ENCODE peak calls at places on chromosomes 5 and 9, in nine cellular contexts. B, J, G, E, I, X, S, Y and F are unnamed samples. For H3K4me1, the result is how much of the 10 kb centered on the place peaks cover.

GRCh38 chr5:143316844-143317631 is 86.4 kb downstream of the NR3C1 start:
- DNase-seq in B (no peak), J (no peak), G (no peak), E (peak), I (no peak), X (no peak), S (no peak), Y (no peak), F (no peak)

GRCh38 chr9:112271466-112272098 is 61.8 kb downstream of the PTBP3 start:
- DNase-seq in B (no peak), J (no peak), G (no peak), E (no peak), I (no peak), X (no peak), S (peak), Y (no peak), F (no peak)

GRCh38 chr5:172860520-172861443 is 26.7 kb downstream of the ERGIC1 start:
- DNase-seq in B (no peak), J (peak), G (peak), E (no peak), I (no peak), X (peak), S (peak), Y (peak), F (no peak)

GRCh38 chr9:33287087-33287490 is 3.2 kb upstream of the NFX1 start:
- DNase-seq in B (no peak), J (peak), G (no peak), E (peak), I (no peak), X (peak), S (peak), Y (no peak), F (no peak)

GRCh38 chr5:43839218-43839617 is 236.2 kb downstream of the NNT start:
- DNase-seq in B (no peak), J (no peak), G (no peak), E (no peak), I (no peak), X (no peak), S (peak), Y (no peak), F (no peak)

GRCh38 chr9:101018391-101018990 is 10.0 kb upstream of the PLPPR1 start:
- DNase-seq in B (no peak), J (no peak), G (peak), E (no peak), I (no peak), X (no peak), S (no peak), Y (no peak), F (no peak)

GRCh38 chr9:81634915-81635516 is 54.3 kb downstream of the TLE1 start:
- DNase-seq in B (no peak), J (no peak), G (no peak), E (no peak), I (no peak), X (no peak), S (peak), Y (no peak), F (no peak)

GRCh38 chr9:27227192-27227591 is 69.8 kb downstream of the EQTN start:
- DNase-seq in B (no peak), J (no peak), G (no peak), E (no peak), I (no peak), X (no peak), S (peak), Y (no peak), F (no peak)

GRCh38 chr5:102531506-102531905 is 32.7 kb upstream of the SLCO6A1 start:
- DNase-seq in B (no peak), J (no peak), G (no peak), E (no peak), I (no peak), X (no peak), S (no peak), Y (no peak), F (no peak)

GRCh38 chr9:89872913-89873707 is 268.3 kb downstream of the GADD45G start:
- DNase-seq in B (no peak), J (peak), G (no peak), E (no peak), I (no peak), X (no peak), S (no peak), Y (peak), F (no peak)

GRCh38 chr5:91018185-91018584 is 364.9 kb downstream of the ARRDC3 start:
- DNase-seq in B (no peak), J (peak), G (no peak), E (no peak), I (no peak), X (no peak), S (peak), Y (no peak), F (no peak)

GRCh38 chr5:7881091-7881490 is 12.1 kb downstream of the MTRR start:
- DNase-seq in B (no peak), J (no peak), G (no peak), E (no peak), I (no peak), X (no peak), S (no peak), Y (no peak), F (no peak)

GRCh38 chr9:114078781-114079156 is 669 bp upstream of the AMBP start:
- DNase-seq in B (no peak), J (no peak), G (no peak), E (no peak), I (no peak), X (no peak), S (no peak), Y (no peak), F (no peak)

GRCh38 chr5:40654377-40655006 is 25.2 kb upstream of the PTGER4 start:
- DNase-seq in B (no peak), J (no peak), G (no peak), E (no peak), I (no peak), X (no peak), S (no peak), Y (no peak), F (no peak)

GRCh38 chr9:113946496-113947115 is 70.5 kb downstream of the ZNF618 start:
- DNase-seq in B (no peak), J (no peak), G (no peak), E (no peak), I (no peak), X (peak), S (no peak), Y (no peak), F (no peak)

GRCh38 chr9:83154087-83154736 is 91.3 kb upstream of the RASEF start:
- DNase-seq in B (no peak), J (peak), G (no peak), E (no peak), I (no peak), X (peak), S (peak), Y (no peak), F (no peak)

GRCh38 chr5:15938961-15939360 is 240.6 kb downstream of the MARCHF11 start:
- DNase-seq in B (no peak), J (no peak), G (no peak), E (no peak), I (no peak), X (no peak), S (peak), Y (no peak), F (no peak)

GRCh38 chr5:170132642-170133448 is 27.1 kb downstream of the FOXI1 start:
- DNase-seq in B (no peak), J (no peak), G (no peak), E (no peak), I (peak), X (no peak), S (peak), Y (no peak), F (no peak)

GRCh38 chr5:146218163-146218562 is 14.8 kb downstream of the RBM27 start:
- DNase-seq in B (no peak), J (no peak), G (no peak), E (no peak), I (no peak), X (no peak), S (no peak), Y (no peak), F (no peak)

GRCh38 chr5:13251623-13252367 is 692.7 kb downstream of the DNAH5 start:
- DNase-seq in B (no peak), J (peak), G (no peak), E (no peak), I (no peak), X (no peak), S (no peak), Y (no peak), F (no peak)

GRCh38 chr5:80146036-80146435 is 109.8 kb downstream of the SERINC5 start:
- DNase-seq in B (no peak), J (no peak), G (no peak), E (no peak), I (no peak), X (no peak), S (no peak), Y (no peak), F (no peak)

GRCh38 chr9:137454506-137455360 is 4.4 kb downstream of the NSMF start:
- DNase-seq in B (no peak), J (peak), G (peak), E (no peak), I (peak), X (no peak), S (no peak), Y (peak), F (no peak)

GRCh38 chr5:177389368-177390169 is 5.3 kb downstream of the SLC34A1 start:
- DNase-seq in B (peak), J (no peak), G (no peak), E (no peak), I (no peak), X (no peak), S (peak), Y (no peak), F (peak)

GRCh38 chr5:41212935-41213334 is 397 bp downstream of the C6 start:
- DNase-seq in B (no peak), J (no peak), G (no peak), E (no peak), I (no peak), X (no peak), S (no peak), Y (no peak), F (no peak)

GRCh38 chr5:98517967-98518366 is 255.5 kb upstream of the RGMB start:
- DNase-seq in B (no peak), J (no peak), G (no peak), E (no peak), I (no peak), X (no peak), S (no peak), Y (no peak), F (no peak)
- H3K4me3 ChIP-seq in B (no peak), J (no peak), G (no peak), E (no peak), I (no peak), X (no peak), S (no peak), Y (no peak), F (no peak)

GRCh38 chr9:129162901-129163670 is 15.0 kb downstream of the IER5L start:
- DNase-seq in B (no peak), J (no peak), G (no peak), E (no peak), I (no peak), X (no peak), S (peak), Y (no peak), F (no peak)
- H3K27ac ChIP-seq in B (no peak), J (peak), G (no peak), E (no peak), I (no peak), X (no peak), S (peak), Y (no peak), F (no peak)

GRCh38 chr5:34684281-34684979 is 28.3 kb downstream of the RAI14 start:
- DNase-seq in B (no peak), J (no peak), G (no peak), E (no peak), I (peak), X (no peak), S (peak), Y (no peak), F (no peak)
- H3K4me1 ChIP-seq in B (under half), J (under half), G (under half), E (under half), I (under half), X (under half), S (under half), Y (half or more), F (under half)

DNA sequence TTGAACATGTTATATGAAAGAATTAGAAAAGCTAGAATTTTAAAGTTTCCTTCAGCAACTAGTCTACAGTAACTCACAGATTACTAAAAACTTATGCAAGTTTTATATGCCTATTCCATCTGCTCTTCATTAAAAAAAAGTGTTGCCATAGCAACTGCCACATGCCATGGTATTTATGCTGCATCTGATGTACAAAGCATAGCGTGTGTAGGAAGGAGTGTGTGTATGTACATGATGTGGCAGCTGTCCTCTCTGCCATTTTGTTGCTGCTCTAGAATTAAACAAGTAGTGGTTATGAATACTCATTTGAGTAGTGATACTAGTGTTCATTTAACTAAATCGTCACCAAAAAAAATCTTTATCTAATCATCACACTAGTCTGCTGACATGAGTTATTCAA is 593.5 kb downstream of the CETN3 start:
- DNase-seq in B (no peak), J (no peak), G (no peak), E (no peak), I (no peak), X (no peak), S (no peak), Y (no peak), F (no peak)
- H3K4me3 ChIP-seq in B (no peak), J (no peak), G (no peak), E (no peak), I (no peak), X (no peak), S (no peak), Y (no peak), F (no peak)

DNA sequence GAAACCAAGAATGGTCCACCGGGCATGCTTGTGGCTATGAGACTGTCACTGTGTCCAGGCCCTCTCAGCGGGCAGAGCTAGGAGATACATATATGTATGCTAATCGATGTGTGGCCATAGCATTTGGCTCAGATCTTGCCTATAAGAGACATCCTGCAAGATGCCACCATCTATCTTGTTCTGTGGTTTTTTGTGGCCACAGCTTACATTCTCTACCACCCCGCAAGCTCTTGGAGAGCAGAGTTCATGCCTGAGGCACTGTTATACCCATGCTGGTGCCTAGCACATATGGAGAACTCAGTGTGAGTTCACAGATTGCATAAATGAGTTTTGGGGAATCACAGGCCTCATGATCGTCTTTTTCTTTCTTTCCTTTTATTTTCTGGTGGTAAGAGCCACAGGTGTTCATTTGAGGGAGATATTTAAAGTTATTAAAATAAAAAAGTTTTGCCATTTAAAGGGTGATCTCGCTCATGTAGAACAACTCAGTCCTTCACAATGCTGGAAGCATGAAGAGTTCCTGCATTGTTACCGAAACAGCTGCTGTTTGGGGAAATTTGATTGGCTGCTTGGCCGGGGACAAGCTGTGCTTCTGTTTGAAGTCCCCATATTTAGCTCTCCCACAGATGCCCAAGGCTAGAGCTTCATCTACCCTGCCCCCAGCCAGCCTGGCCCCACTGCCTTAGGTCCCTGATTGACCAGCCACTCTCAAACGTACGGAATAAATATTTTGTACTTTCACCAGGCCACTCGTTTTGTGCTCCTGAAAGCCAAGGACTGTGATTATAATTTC is 169.2 kb upstream of the MAP1B start:
- DNase-seq in B (no peak), J (no peak), G (no peak), E (no peak), I (no peak), X (no peak), S (no peak), Y (no peak), F (no peak)
- H3K27ac ChIP-seq in B (no peak), J (no peak), G (no peak), E (no peak), I (no peak), X (no peak), S (no peak), Y (no peak), F (no peak)

GRCh38 chr5:1006656-1007071 is 1.9 kb upstream of the NKD2 start:
- DNase-seq in B (no peak), J (peak), G (no peak), E (no peak), I (no peak), X (peak), S (no peak), Y (peak), F (no peak)
- H3K4me1 ChIP-seq in B (under half), J (under half), G (under half), E (half or more), I (under half), X (under half), S (under half), Y (under half), F (under half)

DNA sequence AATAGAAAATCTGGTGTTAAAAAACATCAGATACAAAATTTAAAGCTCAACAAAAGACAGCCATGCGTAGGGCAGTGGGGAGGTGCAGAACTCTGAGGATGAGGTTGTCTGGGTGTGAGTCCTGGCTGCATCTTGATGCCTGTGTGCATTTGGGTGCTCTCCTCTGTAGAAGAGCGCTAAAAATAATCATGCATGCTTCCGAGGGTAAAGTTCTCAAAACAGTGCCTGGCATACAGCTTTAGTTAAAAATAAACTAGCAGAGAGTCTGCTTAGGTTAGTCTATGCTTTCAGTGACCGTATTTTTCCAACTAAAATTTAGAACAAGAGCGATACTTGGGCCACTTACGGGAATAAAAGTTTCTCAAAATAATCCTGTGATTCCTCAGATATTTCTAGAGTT is 55.5 kb upstream of the SPATA31C2 start:
- DNase-seq in B (no peak), J (no peak), G (no peak), E (no peak), I (no peak), X (no peak), S (no peak), Y (no peak), F (no peak)
- H3K4me3 ChIP-seq in B (no peak), J (no peak), G (no peak), E (no peak), I (no peak), X (no peak), S (no peak), Y (no peak), F (no peak)

DNA sequence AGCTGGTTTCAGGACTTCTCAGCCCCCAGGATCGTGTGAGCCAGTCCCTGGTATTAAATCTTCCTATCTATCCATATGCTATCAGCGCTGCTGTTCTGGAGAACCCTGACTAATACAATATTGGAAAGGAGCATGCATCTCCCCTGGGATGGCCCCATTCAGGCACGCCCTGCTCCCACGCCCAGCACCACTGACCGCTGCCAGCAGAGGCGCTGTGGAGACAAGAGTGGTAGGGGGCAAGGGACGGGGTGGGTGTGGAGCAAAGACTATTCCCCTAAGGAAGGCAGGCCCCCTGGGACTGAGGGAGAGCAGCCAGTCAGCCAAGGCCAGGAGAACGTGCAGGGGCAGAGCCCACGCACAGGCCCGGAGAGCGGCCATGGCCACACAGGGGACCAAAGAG is 116.0 kb downstream of the VAV2 start:
- DNase-seq in B (no peak), J (no peak), G (no peak), E (peak), I (no peak), X (no peak), S (no peak), Y (no peak), F (no peak)
- H3K27ac ChIP-seq in B (no peak), J (no peak), G (no peak), E (no peak), I (no peak), X (no peak), S (no peak), Y (no peak), F (no peak)

GRCh38 chr9:115278241-115279035 is 160.5 kb upstream of the TNC start:
- DNase-seq in B (no peak), J (no peak), G (no peak), E (no peak), I (peak), X (no peak), S (no peak), Y (no peak), F (no peak)
- H3K4me1 ChIP-seq in B (under half), J (under half), G (under half), E (under half), I (under half), X (under half), S (under half), Y (under half), F (under half)